ENCODE peak calls at places on chromosomes 5 and 9, in nine cellular contexts. K, Y, Q, L, T, W, J, Z and E are unnamed samples.

GRCh38 chr5:157459715-157460599 is at the start of gene NIPAL4:
- DNase-seq in K (no peak), Y (peak), Q (no peak), L (peak), T (no peak), W (no peak), J (no peak), Z (peak), E (no peak)

GRCh38 chr5:170388818-170389217 is 349 bp downstream of the KCNMB1 start:
- DNase-seq in K (no peak), Y (no peak), Q (no peak), L (no peak), T (no peak), W (no peak), J (no peak), Z (no peak), E (no peak)

GRCh38 chr9:115006660-115007059 is 76.3 kb upstream of the TNFSF8 start:
- DNase-seq in K (peak), Y (no peak), Q (no peak), L (no peak), T (no peak), W (peak), J (no peak), Z (no peak), E (no peak)

GRCh38 chr9:130766031-130766903 is 68.8 kb upstream of the ABL1 start:
- DNase-seq in K (no peak), Y (no peak), Q (no peak), L (no peak), T (no peak), W (no peak), J (no peak), Z (no peak), E (no peak)

GRCh38 chr5:53362521-53362941 is 117.9 kb upstream of the FST start:
- DNase-seq in K (peak), Y (no peak), Q (no peak), L (no peak), T (peak), W (peak), J (peak), Z (no peak), E (no peak)

GRCh38 chr5:120873083-120873482 is 409.0 kb downstream of the PRR16 start:
- DNase-seq in K (peak), Y (no peak), Q (no peak), L (no peak), T (no peak), W (peak), J (no peak), Z (no peak), E (no peak)

GRCh38 chr9:136726631-136727191 is 14.3 kb downstream of the DIPK1B start:
- DNase-seq in K (no peak), Y (peak), Q (no peak), L (peak), T (no peak), W (no peak), J (no peak), Z (no peak), E (no peak)

GRCh38 chr5:126339215-126339805 is 83.9 kb upstream of the GRAMD2B start:
- DNase-seq in K (peak), Y (peak), Q (no peak), L (peak), T (no peak), W (peak), J (peak), Z (no peak), E (peak)

GRCh38 chr5:16568875-16569580 is 47.8 kb downstream of the RETREG1 start:
- DNase-seq in K (peak), Y (no peak), Q (no peak), L (no peak), T (no peak), W (peak), J (no peak), Z (peak), E (no peak)

GRCh38 chr5:61991426-61991825 is 314.6 kb upstream of the KIF2A start:
- DNase-seq in K (no peak), Y (no peak), Q (no peak), L (no peak), T (no peak), W (no peak), J (no peak), Z (no peak), E (no peak)

GRCh38 chr5:14932902-14933475 is 61.4 kb upstream of the ANKH start:
- DNase-seq in K (no peak), Y (no peak), Q (no peak), L (no peak), T (no peak), W (no peak), J (no peak), Z (no peak), E (no peak)

GRCh38 chr5:140243855-140244254 is 59.0 kb downstream of the PFDN1 start:
- DNase-seq in K (no peak), Y (no peak), Q (no peak), L (no peak), T (no peak), W (no peak), J (no peak), Z (no peak), E (no peak)